ENCODE peak calls at places on chromosomes 3 and 15, in nine cellular contexts. E is ELR; A is activated naive CD4-positive, alpha-beta T cell treated with anti-CD3 and anti-CD28 coated beads, Interleukin-2, amount 50 U/mL, for 72 hours; D is left lobe of liver; R is NCI-H82; Y is GM06990; N is AG09309; P is OCI-M1; T is neural crest cell. H is an unnamed sample.
A peak's percentile ranks its signal among the peaks of the same experiment; 100 is the strongest.

GRCh38 chr3:58680896-58681525 is 14.4 kb upstream of the FAM3D start:
- DNase-seq in E (no peak), A (no peak), D (no peak), R (no peak), Y (no peak), N (no peak), P (no peak), T (no peak), H (no peak)

GRCh38 chr3:72155391-72156064 is 370.6 kb upstream of the PROK2 start:
- DNase-seq in E (peak; percentile 80), A (no peak), D (peak; percentile 70), R (peak; percentile 87), Y (no peak), N (peak; percentile 98), P (peak; percentile 28), T (no peak), H (peak; percentile 89)

GRCh38 chr3:41026394-41027177 is 172.7 kb upstream of the CTNNB1 start:
- DNase-seq in E (peak; percentile 60), A (no peak), D (peak; percentile 52), R (peak; percentile 23), Y (no peak), N (no peak), P (peak; percentile 87), T (peak; percentile 39), H (peak; percentile 46)

GRCh38 chr3:123027292-123028232 is at the start of gene SEMA5B:
- DNase-seq in E (peak; percentile 40), A (peak; percentile 47), D (peak; percentile 51), R (peak; percentile 87), Y (peak; percentile 16), N (no peak), P (no peak), T (peak; percentile 75), H (peak; percentile 69)

GRCh38 chr15:29920515-29920914 is 98.2 kb upstream of the TJP1 start:
- DNase-seq in E (peak; percentile 65), A (no peak), D (no peak), R (no peak), Y (no peak), N (no peak), P (no peak), T (no peak), H (peak; percentile 59)

GRCh38 chr15:64461577-64462162 is 1.3 kb downstream of the ZNF609 start:
- DNase-seq in E (no peak), A (peak; percentile 50), D (no peak), R (peak; percentile 69), Y (peak; percentile 18), N (no peak), P (peak; percentile 62), T (peak; percentile 25), H (no peak)

GRCh38 chr3:191240432-191240831 is 41.4 kb downstream of the OSTN start:
- DNase-seq in E (no peak), A (no peak), D (no peak), R (no peak), Y (no peak), N (no peak), P (no peak), T (no peak), H (no peak)

GRCh38 chr3:124741027-124741426 is 10.8 kb downstream of the UMPS start:
- DNase-seq in E (no peak), A (no peak), D (no peak), R (no peak), Y (no peak), N (no peak), P (no peak), T (no peak), H (peak; percentile 67)

GRCh38 chr15:36726224-36726623 is 146.8 kb downstream of the CDIN1 start:
- DNase-seq in E (no peak), A (no peak), D (no peak), R (no peak), Y (no peak), N (no peak), P (no peak), T (no peak), H (no peak)

GRCh38 chr3:49469037-49469875 is 811 bp upstream of the DAG1 start:
- DNase-seq in E (peak; percentile 83), A (no peak), D (peak; percentile 70), R (peak; percentile 67), Y (no peak), N (peak; percentile 44), P (no peak), T (peak; percentile 58), H (peak; percentile 90)

GRCh38 chr3:32399030-32399620 is 7.5 kb downstream of the CMTM7 start:
- DNase-seq in E (peak; percentile 72), A (peak; percentile 69), D (no peak), R (peak; percentile 67), Y (no peak), N (no peak), P (peak; percentile 87), T (no peak), H (peak; percentile 67)

GRCh38 chr3:150324825-150325224 is 83.3 kb upstream of the TSC22D2 start:
- DNase-seq in E (no peak), A (no peak), D (no peak), R (no peak), Y (no peak), N (no peak), P (peak; percentile 50), T (no peak), H (no peak)